ENCODE peak calls at places on chromosomes 6 and 20, in ten cellular contexts. D is CD4-positive, CD25-positive, alpha-beta regulatory T cell; A is cardiac fibroblast; I is memory B cell; N is effector memory CD8-positive, alpha-beta T cell; Y is NCI-H1105; C is OCI-LY7; G is tibial artery; L is kidney tubule cell; F is cardiac septum. P is an unnamed sample.

GRCh38 chr20:51340451-51340840 is 202.1 kb downstream of the NFATC2 start:
- DNase-seq in L (no peak), G (no peak), N (no peak), F (no peak), D (no peak), Y (no peak), C (peak), A (no peak), I (no peak), P (peak)

GRCh38 chr6:118464620-118465019 is 83.5 kb upstream of the PLN start:
- DNase-seq in Y (no peak), C (no peak), N (no peak), L (no peak), F (no peak), I (no peak), D (no peak), A (no peak), G (no peak), P (no peak)

GRCh38 chr6:38501931-38502330 is 137.8 kb downstream of the BTBD9 start:
- DNase-seq in Y (peak), F (no peak), I (no peak), L (no peak), N (no peak), G (no peak), D (no peak), A (no peak), C (no peak), P (no peak)

GRCh38 chr6:105433723-105434122 is 30.8 kb upstream of the PREP start:
- DNase-seq in D (no peak), L (peak), Y (no peak), A (no peak), C (no peak), F (no peak), N (no peak), G (no peak), I (no peak), P (no peak)

GRCh38 chr6:70857387-70858077 is 99.3 kb downstream of the B3GAT2 start:
- DNase-seq in L (no peak), Y (peak), G (no peak), N (no peak), C (peak), A (no peak), D (no peak), F (no peak), I (no peak), P (no peak)

GRCh38 chr6:169820358-169820757 is 68.9 kb downstream of the ERMARD start:
- DNase-seq in F (no peak), C (no peak), D (no peak), L (no peak), A (no peak), Y (no peak), I (no peak), N (no peak), G (no peak), P (no peak)

GRCh38 chr6:5401845-5402738 is 140.8 kb downstream of the FARS2 start:
- DNase-seq in N (no peak), F (no peak), D (no peak), A (peak), L (peak), C (peak), I (no peak), G (no peak), Y (no peak), P (peak)

GRCh38 chr20:23200914-23201313 is 114.8 kb upstream of the CD93 start:
- DNase-seq in I (no peak), C (no peak), N (no peak), A (peak), L (peak), Y (no peak), D (no peak), G (no peak), F (no peak), P (no peak)

GRCh38 chr20:62554214-62554897 is 78.6 kb upstream of the GATA5 start:
- DNase-seq in I (no peak), G (no peak), D (no peak), F (no peak), C (no peak), Y (no peak), N (no peak), L (no peak), A (no peak), P (no peak)

GRCh38 chr6:5818959-5819358 is 187.8 kb downstream of the NRN1 start:
- DNase-seq in D (no peak), I (no peak), C (no peak), G (no peak), L (no peak), Y (no peak), N (no peak), A (no peak), F (no peak), P (no peak)

GRCh38 chr6:107418118-107418517 is 41.2 kb downstream of the PDSS2 start:
- DNase-seq in F (no peak), L (peak), I (no peak), A (peak), N (no peak), G (no peak), Y (no peak), D (no peak), C (peak), P (peak)

GRCh38 chr6:12010635-12011275 is 1.4 kb upstream of the HIVEP1 start:
- DNase-seq in Y (peak), L (no peak), F (peak), A (no peak), D (no peak), I (peak), C (peak), N (no peak), G (peak), P (no peak)

GRCh38 chr20:60837386-60837785 is 414.7 kb upstream of the CDH4 start:
- DNase-seq in C (no peak), D (no peak), L (no peak), I (no peak), Y (no peak), G (no peak), N (no peak), F (no peak), A (no peak), P (no peak)

GRCh38 chr6:63174173-63174572 is 37.1 kb upstream of the FKBP1C start:
- DNase-seq in D (no peak), I (no peak), C (no peak), Y (no peak), A (no peak), N (no peak), L (no peak), F (no peak), G (no peak), P (no peak)

GRCh38 chr6:24574809-24575208 is 71.2 kb downstream of the KIAA0319 start:
- DNase-seq in C (peak), I (no peak), Y (no peak), L (no peak), A (no peak), F (no peak), N (no peak), G (no peak), D (no peak), P (no peak)

GRCh38 chr6:119240257-119241123 is 109.1 kb downstream of the MAN1A1 start:
- DNase-seq in L (peak), F (no peak), A (peak), G (no peak), C (no peak), N (no peak), Y (no peak), D (no peak), I (no peak), P (no peak)

GRCh38 chr6:21037453-21037852 is 503.2 kb downstream of the CDKAL1 start:
- DNase-seq in L (no peak), Y (no peak), N (no peak), G (no peak), I (no peak), F (no peak), A (no peak), D (no peak), C (peak), P (no peak)

GRCh38 chr20:63501818-63502670 is 3.2 kb upstream of the EEF1A2 start:
- DNase-seq in G (no peak), L (peak), N (no peak), F (peak), Y (peak), I (no peak), D (no peak), C (peak), A (no peak), P (no peak)

GRCh38 chr6:39206250-39206721 is 23.0 kb downstream of the KCNK5 start:
- DNase-seq in C (no peak), N (no peak), I (no peak), G (no peak), D (no peak), A (no peak), Y (no peak), F (no peak), L (peak), P (no peak)

GRCh38 chr6:24933868-24934401 is 1.8 kb downstream of the RIPOR2 start:
- DNase-seq in C (peak), I (peak), L (peak), N (peak), F (no peak), Y (no peak), G (no peak), A (peak), D (peak), P (peak)

GRCh38 chr6:164412566-164412965 is 896.8 kb downstream of the C6orf118 start:
- DNase-seq in N (no peak), F (no peak), C (no peak), A (no peak), I (no peak), Y (no peak), D (no peak), L (no peak), G (no peak), P (no peak)

GRCh38 chr6:11754625-11755289 is 23.8 kb downstream of the ADTRP start:
- DNase-seq in C (no peak), D (no peak), F (no peak), A (peak), I (no peak), G (no peak), Y (no peak), N (no peak), L (peak), P (peak)

GRCh38 chr6:157982580-157983438 is 1.1 kb downstream of the SYNJ2 start:
- DNase-seq in C (no peak), F (peak), L (peak), N (no peak), A (peak), D (no peak), Y (no peak), I (no peak), G (peak), P (peak)

GRCh38 chr6:34929241-34929978 is 40.4 kb downstream of the ANKS1A start:
- DNase-seq in C (no peak), I (no peak), F (no peak), N (no peak), A (no peak), D (no peak), L (no peak), Y (no peak), G (no peak), P (no peak)

GRCh38 chr6:146928503-146928902 is 275.7 kb upstream of the STXBP5 start:
- DNase-seq in L (no peak), D (no peak), I (no peak), F (no peak), C (no peak), N (no peak), A (no peak), G (no peak), Y (no peak), P (no peak)

GRCh38 chr20:4234128-4234527 is 218.8 kb upstream of the RNF24 start:
- DNase-seq in N (no peak), C (no peak), A (peak), D (no peak), L (peak), F (no peak), I (no peak), Y (no peak), G (peak), P (peak)

P was measured in iris pigment epithelial cell.